ENCODE peak calls at places on chromosomes 6 and 20, in eight cellular contexts. M is transverse colon, A is lower leg skin, K is suprapubic skin, X is H54, F is ovary, Y is heart left ventricle, L is A549. E is an unnamed sample.

GRCh38 chr20:13784271-13784892 is 337 bp downstream of the ESF1 start:
- DNase-seq in M (no peak), A (peak), K (no peak), X (no peak), F (no peak), Y (no peak), L (peak), E (no peak)

GRCh38 chr20:19992996-19993908 is 23.9 kb upstream of the NAA20 start:
- DNase-seq in M (no peak), A (no peak), K (no peak), X (peak), F (no peak), Y (no peak), L (peak), E (no peak)

GRCh38 chr6:153816306-153816845 is 222.7 kb upstream of the OPRM1 start:
- DNase-seq in M (no peak), A (no peak), K (no peak), X (no peak), F (no peak), Y (no peak), L (no peak), E (no peak)

GRCh38 chr20:51818479-51819008 is 16.2 kb upstream of the SALL4 start:
- DNase-seq in M (no peak), A (no peak), K (no peak), X (no peak), F (no peak), Y (no peak), L (no peak), E (no peak)

GRCh38 chr20:25738198-25738597 is 41.5 kb upstream of the ZNF337 start:
- DNase-seq in M (no peak), A (no peak), K (no peak), X (no peak), F (no peak), Y (no peak), L (no peak), E (no peak)

GRCh38 chr20:50043573-50044352 is 61.0 kb downstream of the SNAI1 start:
- DNase-seq in M (no peak), A (no peak), K (no peak), X (no peak), F (no peak), Y (no peak), L (no peak), E (no peak)

GRCh38 chr6:150713876-150714275 is 114.2 kb downstream of the PLEKHG1 start:
- DNase-seq in M (no peak), A (no peak), K (no peak), X (no peak), F (no peak), Y (no peak), L (no peak), E (no peak)

GRCh38 chr6:168088161-168089106 is 9.4 kb upstream of the FRMD1 start:
- DNase-seq in M (peak), A (no peak), K (no peak), X (no peak), F (peak), Y (peak), L (no peak), E (peak)

GRCh38 chr20:24766826-24767622 is 182.0 kb upstream of the CST7 start:
- DNase-seq in M (no peak), A (no peak), K (peak), X (no peak), F (no peak), Y (no peak), L (no peak), E (no peak)

GRCh38 chr6:138572200-138572875 is 73.0 kb upstream of the NHSL1 start:
- DNase-seq in M (peak), A (peak), K (no peak), X (no peak), F (peak), Y (peak), L (no peak), E (peak)

GRCh38 chr6:169854813-169855212 is 103.4 kb downstream of the ERMARD start:
- DNase-seq in M (no peak), A (no peak), K (no peak), X (no peak), F (no peak), Y (no peak), L (no peak), E (no peak)

GRCh38 chr6:68777956-68778355 is 142.9 kb downstream of the ADGRB3 start:
- DNase-seq in M (no peak), A (no peak), K (no peak), X (no peak), F (no peak), Y (peak), L (no peak), E (no peak)

GRCh38 chr6:139029470-139030210 is 1.1 kb downstream of the ABRACL start:
- DNase-seq in M (peak), A (peak), K (peak), X (no peak), F (peak), Y (peak), L (peak), E (peak)

GRCh38 chr6:160804639-160805038 is 102.6 kb downstream of the PLG start:
- DNase-seq in M (no peak), A (no peak), K (no peak), X (no peak), F (no peak), Y (no peak), L (no peak), E (no peak)

GRCh38 chr6:12116978-12117377 is 104.9 kb downstream of the HIVEP1 start:
- DNase-seq in M (no peak), A (no peak), K (no peak), X (no peak), F (no peak), Y (no peak), L (no peak), E (no peak)

GRCh38 chr6:55794136-55794812 is 81.1 kb downstream of the BMP5 start:
- DNase-seq in M (no peak), A (no peak), K (no peak), X (no peak), F (no peak), Y (no peak), L (no peak), E (no peak)

GRCh38 chr6:15922510-15923307 is 206.2 kb upstream of the MYLIP start:
- DNase-seq in M (no peak), A (no peak), K (no peak), X (no peak), F (no peak), Y (no peak), L (no peak), E (peak)

GRCh38 chr20:41344938-41345728 is 4.5 kb downstream of the LPIN3 start:
- DNase-seq in M (no peak), A (no peak), K (no peak), X (no peak), F (no peak), Y (no peak), L (no peak), E (no peak)

GRCh38 chr6:134169881-134170486 is 117.6 kb upstream of the SLC2A12 start:
- DNase-seq in M (no peak), A (no peak), K (no peak), X (no peak), F (no peak), Y (peak), L (no peak), E (no peak)

GRCh38 chr6:77620290-77620882 is 32.5 kb upstream of the MEI4 start:
- DNase-seq in M (no peak), A (no peak), K (no peak), X (no peak), F (no peak), Y (no peak), L (no peak), E (no peak)

GRCh38 chr6:130893277-130893676 is 66.1 kb downstream of the SMLR1 start:
- DNase-seq in M (no peak), A (peak), K (no peak), X (no peak), F (no peak), Y (no peak), L (no peak), E (no peak)

GRCh38 chr6:169933251-169933821 is 181.9 kb downstream of the ERMARD start:
- DNase-seq in M (peak), A (no peak), K (no peak), X (no peak), F (no peak), Y (no peak), L (no peak), E (no peak)

GRCh38 chr6:35049885-35050284 is 91.3 kb downstream of the TCP11 start:
- DNase-seq in M (peak), A (no peak), K (no peak), X (no peak), F (no peak), Y (peak), L (no peak), E (no peak)

GRCh38 chr20:39016496-39016895 is 54.4 kb downstream of the DHX35 start:
- DNase-seq in M (no peak), A (no peak), K (no peak), X (no peak), F (no peak), Y (no peak), L (no peak), E (no peak)

GRCh38 chr6:118280210-118280609 is 267.9 kb upstream of the PLN start:
- DNase-seq in M (no peak), A (no peak), K (no peak), X (no peak), F (no peak), Y (no peak), L (no peak), E (no peak)

GRCh38 chr20:2946988-2947961 is 74.0 kb downstream of the PTPRA start:
- DNase-seq in M (no peak), A (no peak), K (no peak), X (no peak), F (no peak), Y (no peak), L (no peak), E (no peak)

GRCh38 chr6:21666200-21666671 is 72.7 kb downstream of the SOX4 start:
- DNase-seq in M (peak), A (no peak), K (no peak), X (no peak), F (peak), Y (peak), L (no peak), E (peak)

GRCh38 chr20:44580581-44581268 is 1.7 kb upstream of the PKIG start:
- DNase-seq in M (no peak), A (no peak), K (no peak), X (no peak), F (no peak), Y (no peak), L (no peak), E (no peak)

GRCh38 chr6:32252326-32253009 is 28.6 kb upstream of the NOTCH4 start:
- DNase-seq in M (no peak), A (no peak), K (no peak), X (no peak), F (no peak), Y (no peak), L (no peak), E (no peak)

GRCh38 chr6:32254761-32255211 is 30.9 kb upstream of the NOTCH4 start:
- DNase-seq in M (no peak), A (no peak), K (no peak), X (peak), F (no peak), Y (no peak), L (peak), E (no peak)

GRCh38 chr6:32255212-32256153 is 31.6 kb upstream of the NOTCH4 start:
- DNase-seq in M (peak), A (peak), K (peak), X (peak), F (peak), Y (peak), L (peak), E (peak)
- TF ChIP-seq POLR2A in M (no peak), A (no peak), K (no peak), X (peak), F (no peak), Y (no peak), L (no peak), E (peak)

DNA sequence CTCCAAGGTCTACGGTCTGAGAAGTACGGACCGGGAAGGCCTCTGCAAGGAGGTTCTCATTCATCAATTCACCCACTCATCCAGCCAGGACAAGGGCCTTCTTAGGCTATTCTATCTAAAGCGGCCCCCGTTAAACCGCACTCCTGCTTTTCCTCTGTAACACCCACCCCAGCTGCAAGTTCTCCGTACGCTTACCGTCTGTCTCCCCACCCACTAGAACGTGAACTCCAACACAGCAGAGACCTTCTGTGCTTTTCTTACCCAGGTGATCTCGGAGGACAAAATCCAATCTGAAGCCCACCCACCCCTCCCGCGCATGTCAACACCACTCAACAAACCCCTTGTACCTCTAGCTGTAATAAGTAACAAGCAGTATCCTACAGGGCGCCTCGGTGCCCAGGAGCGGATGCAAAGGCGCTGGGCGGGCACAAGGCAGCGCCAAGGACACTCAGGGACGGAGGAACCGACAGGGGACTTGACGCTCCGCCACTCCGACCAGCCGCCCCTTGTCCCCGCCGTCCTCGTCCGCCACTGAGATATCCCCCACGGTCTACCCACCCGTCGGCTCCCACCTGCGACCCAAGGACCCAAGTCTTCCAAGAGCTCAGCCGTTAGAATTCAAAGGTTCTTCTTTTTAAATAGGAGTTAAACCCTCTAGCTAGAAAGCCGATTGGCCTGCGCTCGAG is at the start of gene AURKA:
- DNase-seq in M (no peak), A (no peak), K (no peak), X (no peak), F (no peak), Y (no peak), L (no peak), E (no peak)
- TF ChIP-seq POLR2A in M (peak), A (no peak), K (no peak), X (no peak), F (no peak), Y (no peak), L (no peak), E (no peak)

DNA sequence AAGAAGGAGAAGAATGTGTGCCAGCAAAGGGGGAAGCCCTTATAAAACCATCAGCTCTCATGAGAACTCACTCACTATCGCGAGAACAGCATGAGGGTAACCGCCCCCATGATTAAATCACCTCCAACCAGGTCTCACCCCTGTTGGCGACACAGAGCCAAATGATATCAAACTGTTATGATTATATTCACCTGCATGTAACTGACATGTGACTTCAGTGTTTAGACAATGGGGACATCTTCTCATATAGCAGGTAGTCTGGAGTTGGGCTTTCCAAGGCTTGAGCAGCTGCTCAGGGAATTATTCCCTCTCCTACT is 115.2 kb downstream of the SASH1 start:
- DNase-seq in M (no peak), A (no peak), K (no peak), X (no peak), F (no peak), Y (no peak), L (no peak), E (no peak)
- TF ChIP-seq POLR2A in M (no peak), A (no peak), K (no peak), X (no peak), F (no peak), Y (no peak), L (no peak), E (no peak)

DNA sequence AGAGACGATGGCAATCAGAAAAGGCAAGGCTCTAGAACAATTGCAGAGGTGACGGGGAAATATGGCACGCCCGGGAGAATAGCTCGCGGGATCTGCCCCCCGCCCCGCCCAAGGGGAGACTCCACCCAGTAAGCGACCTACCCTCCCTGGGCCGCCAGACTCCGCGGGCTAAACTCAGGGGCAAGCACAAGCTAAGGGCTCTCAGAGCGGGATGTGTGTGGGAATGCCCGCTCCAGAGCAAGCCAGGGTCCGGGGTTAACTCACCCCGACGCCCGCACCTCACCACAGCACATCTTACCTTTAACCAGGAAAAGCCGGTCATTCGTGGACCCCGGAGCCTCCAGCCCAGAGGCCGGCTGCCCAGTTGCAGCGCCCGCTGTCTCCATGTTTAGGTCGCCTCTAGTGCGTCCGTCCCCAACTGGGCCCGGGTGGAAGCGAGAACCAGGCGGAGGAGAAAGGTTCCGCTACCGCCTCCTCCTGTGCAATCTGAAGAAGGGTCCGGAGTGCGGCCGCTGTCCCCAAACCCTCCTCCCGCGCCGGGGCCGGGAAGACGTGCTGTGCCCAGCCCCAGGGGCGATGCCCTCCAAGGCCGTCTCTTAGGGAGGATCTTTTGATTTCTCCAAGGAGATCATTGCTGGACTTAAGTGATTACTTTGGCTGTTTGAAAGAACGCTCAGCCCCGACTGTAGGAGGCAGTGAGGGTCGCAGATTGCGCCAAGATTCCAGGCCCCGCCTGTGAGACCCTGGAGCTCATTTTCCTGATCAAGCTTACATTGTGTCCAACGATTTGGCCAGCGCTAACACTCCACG is at the start of gene TMEM242:
- DNase-seq in M (peak), A (peak), K (peak), X (peak), F (peak), Y (peak), L (peak), E (peak)
- TF ChIP-seq POLR2A in M (peak), A (no peak), K (no peak), X (peak), F (peak), Y (no peak), L (peak), E (peak)

DNA sequence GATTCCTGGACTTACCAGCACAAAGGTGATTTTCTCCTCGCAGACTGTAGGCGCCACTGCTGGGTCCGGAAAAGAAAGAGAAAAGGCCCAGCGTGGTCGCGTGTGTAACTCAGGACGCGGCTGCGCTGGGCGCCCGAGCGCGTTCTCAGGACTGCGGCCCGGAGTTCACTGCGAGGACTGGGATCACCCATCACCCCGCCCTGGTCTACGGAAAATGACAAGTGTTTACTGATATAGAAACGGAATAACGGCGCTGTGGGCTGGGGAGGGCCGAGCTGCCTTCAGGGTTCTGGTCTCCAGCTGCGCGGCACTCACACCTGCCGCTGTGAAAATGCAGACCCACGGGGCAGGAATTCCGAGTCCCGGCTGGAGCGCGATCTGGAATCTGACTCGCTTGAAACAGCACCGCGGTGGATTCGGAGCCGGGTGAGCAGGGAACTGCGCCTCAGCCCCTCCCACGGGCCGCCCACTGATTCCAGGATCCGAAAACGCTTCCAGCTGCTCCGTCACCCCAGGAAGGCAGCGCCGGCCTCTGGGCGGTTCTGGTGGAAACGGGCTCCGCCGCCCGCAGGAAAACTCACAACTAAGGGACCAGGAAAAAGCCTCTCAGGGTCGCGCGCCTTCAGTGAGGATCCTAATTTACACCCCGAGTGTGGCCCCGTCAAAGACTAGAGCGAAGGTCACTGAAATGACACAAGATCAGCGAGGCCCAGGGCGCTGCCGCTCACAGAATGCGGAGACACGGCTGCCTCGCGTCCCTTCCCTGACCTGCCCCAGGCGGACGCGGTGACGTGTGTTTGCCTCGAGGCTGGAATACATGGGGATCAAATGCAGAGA is 34.5 kb downstream of the HLA-A start:
- DNase-seq in M (peak), A (peak), K (peak), X (peak), F (peak), Y (peak), L (peak), E (peak)
- TF ChIP-seq POLR2A in M (peak), A (no peak), K (no peak), X (peak), F (peak), Y (no peak), L (peak), E (peak)

GRCh38 chr6:85135376-85136094 is 314.3 kb upstream of the NT5E start:
- DNase-seq in M (no peak), A (no peak), K (no peak), X (no peak), F (no peak), Y (no peak), L (no peak), E (no peak)
- TF ChIP-seq POLR2A in M (no peak), A (no peak), K (no peak), X (no peak), F (no peak), Y (no peak), L (no peak), E (no peak)

GRCh38 chr20:48358176-48358575 is 469.6 kb downstream of the PREX1 start:
- DNase-seq in M (no peak), A (no peak), K (no peak), X (no peak), F (no peak), Y (no peak), L (no peak), E (no peak)
- TF ChIP-seq POLR2A in M (no peak), A (no peak), K (no peak), X (no peak), F (no peak), Y (no peak), L (no peak), E (no peak)